ENCODE peak calls at places on chromosome 10, in eight cellular contexts. L is choroid plexus epithelial cell; G is Right ventricle myocardium superior; R is effector CD8-positive, alpha-beta T cell; B is posterior cingulate gyrus; T is IMR-90; U is heart left ventricle; Q is activated naive CD4-positive, alpha-beta T cell treated with anti-CD3 and anti-CD28 coated beads for 36 hours. E is an unnamed sample.

GRCh38 chr10:78513330-78513729 is 479.7 kb downstream of the RPS24 start:
- DNase-seq in L (peak; percentile 28), G (no peak), R (no peak), B (no peak), T (peak; percentile 14), U (no peak), Q (no peak), E (no peak)

GRCh38 chr10:51892965-51893658 is 193.7 kb upstream of the CSTF2T start:
- DNase-seq in L (peak; percentile 76), G (no peak), R (no peak), B (no peak), T (peak; percentile 6), U (no peak), Q (peak; percentile 15), E (no peak)

GRCh38 chr10:63554666-63555065 is 33.5 kb downstream of the REEP3 start:
- DNase-seq in L (peak; percentile 97), G (no peak), R (peak; percentile 54), B (no peak), T (peak; percentile 91), U (no peak), Q (no peak), E (no peak)

GRCh38 chr10:132396495-132397035 is 435 bp upstream of the PWWP2B start:
- DNase-seq in L (peak; percentile 25), G (peak; percentile 76), R (peak; percentile 34), B (no peak), T (peak; percentile 31), U (peak; percentile 73), Q (peak; percentile 65), E (no peak)

GRCh38 chr10:26430641-26431163 is 7.4 kb upstream of the APBB1IP start:
- DNase-seq in L (no peak), G (no peak), R (no peak), B (no peak), T (no peak), U (no peak), Q (peak; percentile 64), E (no peak)

GRCh38 chr10:132986576-132986975 is 44.2 kb upstream of the CFAP46 start:
- DNase-seq in L (no peak), G (no peak), R (no peak), B (no peak), T (no peak), U (no peak), Q (no peak), E (no peak)

GRCh38 chr10:6579904-6580278 is at the start of gene PRKCQ:
- DNase-seq in L (peak; percentile 4), G (no peak), R (no peak), B (no peak), T (peak; percentile 12), U (no peak), Q (no peak), E (no peak)

GRCh38 chr10:27687326-27687725 is 58.3 kb downstream of the MKX start:
- DNase-seq in L (no peak), G (no peak), R (no peak), B (no peak), T (peak; percentile 49), U (no peak), Q (no peak), E (no peak)

GRCh38 chr10:128035557-128035973 is 90.7 kb downstream of the MKI67 start:
- DNase-seq in L (peak; percentile 34), G (peak; percentile 66), R (peak; percentile 47), B (peak; percentile 66), T (no peak), U (peak; percentile 62), Q (peak; percentile 78), E (peak; percentile 12)

GRCh38 chr10:27998178-27998953 is 513 bp downstream of the ODAD2 start:
- DNase-seq in L (peak; percentile 24), G (peak; percentile 51), R (no peak), B (no peak), T (peak; percentile 26), U (no peak), Q (peak; percentile 21), E (no peak)